ENCODE peak calls at places on chromosomes 6 and 20, in ten cellular contexts. N, V, P, S, Z, F, B, U, A and D are unnamed samples.

GRCh38 chr6:1578293-1578745 is 31.4 kb upstream of the FOXC1 start:
- DNase-seq in Z (no peak), B (no peak), F (peak; percentile 68), S (no peak), N (no peak), P (no peak), A (no peak), V (no peak), U (no peak), D (no peak)

GRCh38 chr6:159916752-159917151 is 26.0 kb downstream of the MAS1 start:
- DNase-seq in S (no peak), B (no peak), N (no peak), Z (no peak), F (no peak), V (no peak), U (no peak), A (no peak), P (no peak), D (no peak)

GRCh38 chr6:111734068-111734825 is 128.6 kb upstream of the TRAF3IP2 start:
- DNase-seq in Z (no peak), S (no peak), N (no peak), B (no peak), V (no peak), F (no peak), A (peak; percentile 42), U (no peak), P (no peak), D (no peak)

GRCh38 chr6:37302086-37302686 is 44.2 kb upstream of the TMEM217 start:
- DNase-seq in S (no peak), Z (no peak), A (no peak), F (no peak), B (no peak), V (no peak), P (no peak), U (no peak), N (no peak), D (no peak)

GRCh38 chr6:40999498-41000070 is 39.4 kb downstream of the UNC5CL start:
- DNase-seq in F (no peak), Z (peak; percentile 81), B (peak; percentile 61), P (peak; percentile 66), V (peak; percentile 49), A (peak; percentile 73), S (peak; percentile 43), N (peak; percentile 28), U (peak; percentile 42), D (peak; percentile 62)

GRCh38 chr6:22466665-22467064 is 102.7 kb upstream of the HDGFL1 start:
- DNase-seq in V (no peak), S (no peak), U (no peak), Z (no peak), N (no peak), B (no peak), P (no peak), F (no peak), A (no peak), D (peak; percentile 18)

GRCh38 chr6:166671434-166672061 is 44.5 kb upstream of the RPS6KA2 start:
- DNase-seq in U (no peak), P (no peak), V (no peak), A (peak; percentile 16), F (no peak), B (no peak), S (no peak), N (no peak), Z (no peak), D (no peak)

GRCh38 chr6:151036869-151037680 is 171.6 kb downstream of the MTHFD1L start:
- DNase-seq in U (no peak), Z (no peak), S (no peak), P (no peak), N (no peak), V (no peak), B (no peak), A (no peak), F (no peak), D (no peak)

GRCh38 chr6:134882426-134883038 is 67.4 kb downstream of the ALDH8A1 start:
- DNase-seq in F (no peak), U (peak; percentile 74), V (peak; percentile 48), B (peak; percentile 66), S (peak; percentile 38), N (peak; percentile 38), A (peak; percentile 93), Z (peak; percentile 67), P (peak; percentile 49), D (peak; percentile 55)

GRCh38 chr6:148693882-148694484 is 52.8 kb upstream of the UST start:
- DNase-seq in V (no peak), A (peak; percentile 11), F (no peak), Z (no peak), N (no peak), B (no peak), P (peak; percentile 63), U (no peak), S (no peak), D (no peak)

GRCh38 chr20:34824861-34825529 is 456 bp downstream of the NCOA6 start:
- DNase-seq in F (peak; percentile 90), Z (peak; percentile 48), U (peak; percentile 20), P (peak; percentile 51), B (peak; percentile 43), A (peak; percentile 31), V (peak; percentile 67), S (peak; percentile 71), N (no peak), D (peak; percentile 81)

GRCh38 chr6:5599112-5599511 is 337.8 kb downstream of the FARS2 start:
- DNase-seq in U (no peak), A (no peak), V (no peak), B (no peak), Z (no peak), S (no peak), P (no peak), N (no peak), F (no peak), D (no peak)

GRCh38 chr6:155881845-155882526 is 426.3 kb upstream of the NOX3 start:
- DNase-seq in U (no peak), F (no peak), P (no peak), N (no peak), V (no peak), B (no peak), A (no peak), S (no peak), Z (no peak), D (peak; percentile 37)

GRCh38 chr6:155883741-155884140 is 428.1 kb upstream of the NOX3 start:
- DNase-seq in U (peak; percentile 46), N (no peak), B (no peak), F (no peak), A (peak; percentile 13), Z (no peak), S (no peak), P (no peak), V (no peak), D (no peak)

GRCh38 chr6:155882527-155883333 is 427.1 kb upstream of the NOX3 start:
- DNase-seq in V (no peak), A (no peak), B (no peak), Z (no peak), F (no peak), U (no peak), N (no peak), P (no peak), S (no peak), D (peak; percentile 8)

GRCh38 chr6:155880905-155881304 is 425.3 kb upstream of the NOX3 start:
- DNase-seq in Z (no peak), N (no peak), B (no peak), S (no peak), P (no peak), V (no peak), F (no peak), A (peak; percentile 20), U (peak; percentile 46), D (no peak)

DNA sequence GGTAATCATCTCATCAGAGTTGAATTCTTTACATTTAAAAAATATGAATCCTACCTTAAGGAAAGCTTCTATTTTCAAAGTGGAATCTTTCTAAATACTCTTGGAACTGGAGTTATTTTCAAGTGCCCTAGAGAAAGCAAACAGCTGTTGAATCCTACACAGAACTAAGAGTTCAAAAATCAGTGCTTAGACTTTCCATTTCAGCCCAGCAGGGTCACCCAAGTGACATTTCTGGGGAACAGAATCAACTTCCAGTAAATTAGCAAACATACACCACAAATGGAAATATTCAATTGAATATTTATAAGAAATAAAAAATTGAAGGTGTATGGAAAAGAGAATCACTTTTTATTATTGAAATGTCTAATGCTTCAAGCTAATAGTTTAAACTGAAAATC is 427.7 kb upstream of the NOX3 start:
- DNase-seq in N (no peak), F (no peak), U (no peak), V (no peak), Z (no peak), P (no peak), A (no peak), S (no peak), B (no peak), D (no peak)
- TF ChIP-seq CTCF in N (no peak), F (peak; percentile 2), U (no peak), V (no peak), Z (no peak), P (no peak), A (no peak), S (no peak), B (no peak), D (no peak)

GRCh38 chr6:7389451-7390217 is at the start of the genes CAGE1 and RIOK1:
- DNase-seq in B (peak; percentile 95), P (peak; percentile 96), N (peak; percentile 88), A (peak; percentile 95), S (peak; percentile 95), V (peak; percentile 97), Z (peak; percentile 95), U (peak; percentile 92), F (peak; percentile 98), D (peak; percentile 92)
- TF ChIP-seq CTCF in B (no peak), P (no peak), N (no peak), A (no peak), S (peak; percentile 32), V (peak; percentile 21), Z (no peak), U (no peak), F (peak; percentile 5), D (no peak)

DNA sequence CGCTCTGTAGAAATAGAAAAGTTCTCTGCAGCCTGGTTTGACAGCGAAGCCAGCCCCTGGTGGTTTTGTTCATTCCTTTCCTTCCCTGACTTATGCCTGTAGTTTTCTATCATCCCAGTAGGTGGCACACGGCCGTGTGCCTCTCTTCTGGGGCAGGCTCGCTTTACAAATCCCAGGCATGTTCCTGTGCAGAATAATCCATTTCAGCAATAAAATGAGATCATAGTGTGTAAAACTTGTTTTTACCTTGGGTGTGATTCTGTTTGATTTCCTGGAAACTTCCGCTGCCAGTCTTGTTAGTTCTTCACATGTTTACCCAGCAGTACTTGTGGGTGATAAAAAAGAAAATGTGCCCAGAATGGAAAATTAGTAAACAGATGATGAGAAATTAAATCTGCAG is 7.4 kb upstream of the INSM1 start:
- DNase-seq in S (no peak), P (peak; percentile 42), B (no peak), Z (peak; percentile 61), F (no peak), U (no peak), N (no peak), A (peak; percentile 69), V (no peak), D (no peak)
- TF ChIP-seq CTCF in S (peak; percentile 81), P (peak; percentile 78), B (peak; percentile 61), Z (peak; percentile 75), F (peak; percentile 78), U (no peak), N (peak; percentile 32), A (peak; percentile 84), V (peak; percentile 61), D (no peak)

DNA sequence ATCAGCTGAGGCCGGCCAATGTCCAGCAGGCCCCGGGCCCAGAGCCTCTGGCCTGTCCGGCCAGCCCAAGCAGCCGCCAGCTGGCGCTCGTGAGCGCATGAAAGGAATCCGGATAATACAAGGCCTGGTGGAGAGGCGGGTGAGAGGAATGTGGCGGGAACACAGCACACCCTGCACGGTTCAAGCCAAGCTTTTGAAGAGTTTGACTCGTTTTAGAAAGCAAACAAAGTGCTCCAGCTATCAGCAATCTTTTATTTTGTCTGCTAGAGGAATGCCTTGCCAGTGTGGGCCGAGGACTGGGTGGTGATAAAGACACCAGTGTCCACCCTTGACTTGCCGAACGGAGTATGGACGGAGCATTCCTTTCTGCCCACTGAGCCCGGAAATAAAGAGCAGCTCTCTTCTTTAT is 9.3 kb upstream of the NEDD9 start:
- DNase-seq in F (no peak), N (no peak), B (peak; percentile 81), V (peak; percentile 69), U (no peak), A (peak; percentile 63), P (no peak), S (peak; percentile 73), Z (no peak), D (no peak)
- TF ChIP-seq CTCF in F (peak; percentile 44), N (no peak), B (peak; percentile 80), V (peak; percentile 38), U (no peak), A (peak; percentile 75), P (no peak), S (peak; percentile 70), Z (no peak), D (no peak)